ENCODE peak calls at places on chromosomes 12 and 14, in ten cellular contexts. W is AG09309; N is GM23338; Q is ovary; S is fibroblast of the aortic adventitia; V is CD8-positive, alpha-beta T cell; G is H1; E is cardiac muscle cell; U is WTC11; I is HepG2. B is an unnamed sample.

GRCh38 chr12:119686355-119686754 is 18.4 kb downstream of the PRKAB1 start:
- DNase-seq in I (no peak), Q (no peak), V (no peak), U (no peak), N (no peak), G (no peak), W (no peak), S (no peak), E (no peak), B (no peak)

GRCh38 chr14:105305350-105305749 is 4.5 kb upstream of the BRF1 start:
- DNase-seq in G (no peak), N (no peak), I (no peak), E (no peak), V (no peak), U (no peak), S (no peak), W (no peak), Q (no peak), B (no peak)

GRCh38 chr14:101188571-101188915 is 285.0 kb upstream of the RTL1 start:
- DNase-seq in Q (peak; percentile 6), E (no peak), S (no peak), I (no peak), U (no peak), V (no peak), W (no peak), N (no peak), G (no peak), B (no peak)

GRCh38 chr12:92055877-92056276 is 89.8 kb downstream of the BTG1 start:
- DNase-seq in W (no peak), S (no peak), I (no peak), V (no peak), U (no peak), E (no peak), Q (no peak), N (no peak), G (no peak), B (no peak)

GRCh38 chr12:122422769-122423257 is 344 bp upstream of the CLIP1 start:
- DNase-seq in V (no peak), G (no peak), I (peak; percentile 49), U (peak; percentile 39), E (peak; percentile 47), S (peak; percentile 71), Q (peak; percentile 62), W (no peak), N (peak; percentile 61), B (peak; percentile 47)

GRCh38 chr12:121811434-121812319 is 7.9 kb downstream of the SETD1B start:
- DNase-seq in N (peak; percentile 92), I (peak; percentile 57), E (peak; percentile 83), V (peak; percentile 51), Q (peak; percentile 78), U (peak; percentile 80), W (no peak), G (no peak), S (peak; percentile 63), B (no peak)

GRCh38 chr12:31324116-31324844 is 1.7 kb downstream of the SINHCAF start:
- DNase-seq in N (peak; percentile 76), E (peak; percentile 85), V (peak; percentile 67), G (no peak), I (peak; percentile 78), S (peak; percentile 66), W (peak; percentile 10), U (peak; percentile 56), Q (peak; percentile 78), B (peak; percentile 75)

GRCh38 chr14:31596691-31597090 is 35.5 kb downstream of the NUBPL start:
- DNase-seq in I (no peak), S (no peak), N (no peak), U (no peak), W (no peak), V (no peak), E (no peak), G (no peak), Q (no peak), B (no peak)

GRCh38 chr14:61630399-61630798 is 64.9 kb upstream of the HIF1A start:
- DNase-seq in U (no peak), V (no peak), W (no peak), G (no peak), E (no peak), I (no peak), N (no peak), S (no peak), Q (no peak), B (no peak)

GRCh38 chr14:51188566-51189185 is 51.4 kb upstream of the TMX1 start:
- DNase-seq in W (no peak), N (no peak), I (no peak), Q (no peak), U (no peak), E (peak; percentile 85), V (no peak), G (no peak), S (peak; percentile 40), B (no peak)

GRCh38 chr12:99450231-99450630 is 197.3 kb upstream of the GARIN6 start:
- DNase-seq in V (no peak), I (no peak), N (no peak), S (no peak), W (peak; percentile 41), E (no peak), G (no peak), U (no peak), Q (no peak), B (no peak)

GRCh38 chr12:120079352-120080042 is 37.1 kb downstream of the RAB35 start:
- DNase-seq in N (no peak), U (no peak), E (no peak), Q (no peak), W (no peak), G (no peak), S (peak; percentile 20), I (peak; percentile 78), V (no peak), B (no peak)

GRCh38 chr14:25431211-25432076 is 381.5 kb upstream of the STXBP6 start:
- DNase-seq in Q (no peak), I (peak; percentile 53), V (no peak), U (peak; percentile 69), N (peak; percentile 76), W (no peak), E (no peak), S (no peak), G (peak; percentile 15), B (no peak)

GRCh38 chr14:24145700-24146621 is at the start of gene PSME2:
- DNase-seq in E (peak; percentile 6), Q (no peak), I (no peak), U (no peak), V (no peak), G (no peak), W (peak; percentile 11), N (no peak), S (peak; percentile 11), B (no peak)

GRCh38 chr14:22820731-22821130 is 5.5 kb upstream of the SLC7A7 start:
- DNase-seq in W (no peak), E (peak; percentile 15), V (no peak), U (no peak), S (no peak), I (no peak), G (no peak), Q (no peak), N (peak; percentile 59), B (no peak)

GRCh38 chr12:113232787-113233585 is 11.7 kb downstream of the TPCN1 start:
- DNase-seq in W (no peak), N (peak; percentile 92), E (no peak), Q (no peak), I (no peak), V (peak; percentile 54), U (peak; percentile 82), S (peak; percentile 35), G (no peak), B (peak; percentile 89)
- TF ChIP-seq CTCF in W (no peak), N (peak; percentile 40), E (no peak), Q (no peak), I (no peak), V (peak; percentile 55), U (no peak), S (no peak), G (peak; percentile 33), B (peak; percentile 65)

DNA sequence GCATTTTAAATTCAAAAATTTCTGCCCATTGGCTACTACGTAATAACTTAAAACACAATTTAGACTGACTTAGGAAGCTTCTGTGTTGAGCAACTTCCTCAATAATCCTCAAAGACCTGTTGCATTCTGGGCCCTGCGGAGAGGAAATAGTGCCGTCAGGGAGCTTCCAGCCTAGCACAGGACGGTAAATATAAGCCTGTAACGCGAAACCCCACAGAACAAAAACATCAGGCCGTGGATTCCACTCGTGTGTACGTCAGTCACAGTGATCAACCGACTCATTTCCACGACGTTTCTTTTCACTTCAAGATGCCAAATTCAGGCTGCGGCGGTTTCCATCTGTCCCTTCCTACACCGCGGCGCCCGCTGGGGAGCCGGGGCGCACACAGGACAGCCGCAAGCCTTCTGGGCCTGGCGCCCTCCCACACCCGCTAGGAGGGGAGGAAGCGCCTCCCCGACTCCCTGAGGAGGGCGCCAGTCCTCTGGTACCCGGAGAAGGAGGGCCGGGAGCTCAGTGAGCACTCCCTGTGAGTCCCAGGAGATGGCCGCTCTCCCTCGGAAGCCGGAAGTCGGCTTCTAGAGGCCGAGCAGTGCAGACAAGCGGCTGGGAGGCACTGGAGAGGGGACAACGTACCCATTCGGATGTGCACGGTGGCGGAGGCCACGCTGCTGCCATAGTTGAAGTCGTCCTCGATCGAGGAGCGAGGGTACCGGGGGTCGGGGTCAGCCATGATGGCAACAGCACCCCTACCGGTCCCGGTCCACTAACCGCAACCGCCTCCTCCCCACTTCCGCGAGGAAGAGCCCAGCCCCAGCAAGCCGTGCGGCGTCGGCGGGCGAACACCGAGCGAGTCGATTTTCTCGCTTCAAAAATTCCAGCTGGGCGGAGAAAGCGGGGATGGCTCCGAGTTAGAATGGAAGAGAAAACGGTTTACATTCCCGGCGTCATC is at the start of gene TMBIM4:
- DNase-seq in U (peak; percentile 81), I (peak; percentile 86), E (peak; percentile 96), W (peak; percentile 77), G (peak; percentile 72), N (peak; percentile 93), S (peak; percentile 95), Q (peak; percentile 85), V (peak; percentile 62), B (peak; percentile 88)
- TF ChIP-seq CTCF in U (no peak), I (peak; percentile 67), E (peak; percentile 45), W (peak; percentile 55), G (peak; percentile 40), N (peak; percentile 63), S (peak; percentile 58), Q (peak; percentile 68), V (peak; percentile 34), B (peak; percentile 67)

GRCh38 chr12:98373982-98374381 is 141.4 kb upstream of the TMPO start:
- DNase-seq in G (no peak), U (no peak), V (no peak), I (no peak), Q (no peak), N (peak; percentile 40), S (peak; percentile 10), E (peak; percentile 15), W (no peak), B (no peak)
- TF ChIP-seq CTCF in G (no peak), U (no peak), V (no peak), I (no peak), Q (no peak), N (peak; percentile 40), S (peak; percentile 37), E (peak; percentile 25), W (peak; percentile 41), B (no peak)

DNA sequence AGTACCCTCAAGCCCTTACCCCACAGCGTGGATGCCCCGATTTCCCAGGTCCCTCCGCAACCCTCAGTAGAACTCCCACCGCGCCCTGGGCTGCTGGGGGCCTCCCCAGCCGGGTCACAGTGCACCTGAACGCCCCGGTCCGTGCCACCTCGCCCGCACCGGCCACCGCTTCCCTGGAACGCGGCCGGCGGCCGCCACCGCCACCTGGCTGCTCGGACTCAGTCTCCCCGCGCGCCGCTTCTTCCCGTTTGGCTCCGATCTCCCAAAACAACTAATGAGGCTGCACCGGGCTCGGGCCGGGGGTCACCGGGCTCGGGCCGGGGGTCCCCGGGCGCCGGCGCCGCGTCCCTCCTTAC is 1.0 kb downstream of the ITPK1 start:
- DNase-seq in N (peak; percentile 33), G (no peak), S (no peak), E (no peak), V (no peak), U (peak; percentile 31), W (no peak), Q (no peak), I (no peak), B (no peak)
- TF ChIP-seq CTCF in N (no peak), G (no peak), S (no peak), E (no peak), V (no peak), U (no peak), W (no peak), Q (no peak), I (no peak), B (no peak)